ENCODE peak calls at places on chromosome 13, in nine cellular contexts. One of them, this sample, is unnamed.

GRCh38 chr13:28492527-28493367 is 2.2 kb downstream of the FLT1 start:
- DNase-seq in PC-3: no peak
- DNase-seq in transverse colon: no peak
- DNase-seq in kidney epithelial cell: no peak
- DNase-seq in breast epithelium: no peak
- DNase-seq in adrenal gland: no peak
- DNase-seq in tibial nerve: no peak
- DNase-seq in AG04450: no peak
- DNase-seq in right lobe of liver: no peak
- DNase-seq in this sample: no peak

GRCh38 chr13:29428310-29428991 is 167.0 kb downstream of the SLC7A1 start:
- DNase-seq in PC-3: no peak
- DNase-seq in kidney epithelial cell: no peak
- DNase-seq in right lobe of liver: no peak
- DNase-seq in tibial nerve: no peak
- DNase-seq in AG04450: no peak
- DNase-seq in transverse colon: no peak
- DNase-seq in adrenal gland: no peak
- DNase-seq in breast epithelium: no peak
- DNase-seq in this sample: peak; percentile 65

GRCh38 chr13:43141685-43142084 is 118.3 kb downstream of the DNAJC15 start:
- DNase-seq in AG04450: no peak
- DNase-seq in kidney epithelial cell: no peak
- DNase-seq in right lobe of liver: no peak
- DNase-seq in adrenal gland: no peak
- DNase-seq in transverse colon: no peak
- DNase-seq in tibial nerve: no peak
- DNase-seq in PC-3: no peak
- DNase-seq in breast epithelium: no peak
- DNase-seq in this sample: no peak

GRCh38 chr13:25384747-25385270 is 13.0 kb downstream of the ATP8A2 start:
- DNase-seq in breast epithelium: no peak
- DNase-seq in PC-3: no peak
- DNase-seq in AG04450: no peak
- DNase-seq in adrenal gland: no peak
- DNase-seq in tibial nerve: no peak
- DNase-seq in transverse colon: no peak
- DNase-seq in kidney epithelial cell: no peak
- DNase-seq in right lobe of liver: no peak
- DNase-seq in this sample: no peak

GRCh38 chr13:94454906-94455305 is 24.6 kb downstream of the DCT start:
- DNase-seq in kidney epithelial cell: no peak
- DNase-seq in transverse colon: no peak
- DNase-seq in breast epithelium: no peak
- DNase-seq in adrenal gland: no peak
- DNase-seq in AG04450: no peak
- DNase-seq in right lobe of liver: no peak
- DNase-seq in tibial nerve: no peak
- DNase-seq in PC-3: peak; percentile 20
- DNase-seq in this sample: no peak

GRCh38 chr13:54934121-54934520 is 1905.5 kb downstream of the OLFM4 start:
- DNase-seq in tibial nerve: no peak
- DNase-seq in PC-3: no peak
- DNase-seq in kidney epithelial cell: no peak
- DNase-seq in right lobe of liver: no peak
- DNase-seq in adrenal gland: no peak
- DNase-seq in breast epithelium: no peak
- DNase-seq in AG04450: no peak
- DNase-seq in transverse colon: no peak
- DNase-seq in this sample: no peak

GRCh38 chr13:53460776-53461175 is 432.2 kb downstream of the OLFM4 start:
- DNase-seq in PC-3: no peak
- DNase-seq in right lobe of liver: no peak
- DNase-seq in breast epithelium: no peak
- DNase-seq in adrenal gland: no peak
- DNase-seq in tibial nerve: no peak
- DNase-seq in kidney epithelial cell: no peak
- DNase-seq in AG04450: no peak
- DNase-seq in transverse colon: no peak
- DNase-seq in this sample: no peak

GRCh38 chr13:30718661-30719520 is 16.5 kb upstream of the ALOX5AP start:
- DNase-seq in tibial nerve: no peak
- DNase-seq in kidney epithelial cell: peak; percentile 75
- DNase-seq in AG04450: peak; percentile 74
- DNase-seq in PC-3: peak; percentile 91
- DNase-seq in transverse colon: no peak
- DNase-seq in adrenal gland: no peak
- DNase-seq in breast epithelium: no peak
- DNase-seq in right lobe of liver: no peak
- DNase-seq in this sample: no peak

GRCh38 chr13:34776984-34777913 is 164.8 kb upstream of the NBEA start:
- DNase-seq in breast epithelium: no peak
- DNase-seq in transverse colon: no peak
- DNase-seq in adrenal gland: no peak
- DNase-seq in tibial nerve: no peak
- DNase-seq in AG04450: no peak
- DNase-seq in PC-3: no peak
- DNase-seq in kidney epithelial cell: no peak
- DNase-seq in right lobe of liver: no peak
- DNase-seq in this sample: no peak

GRCh38 chr13:34776390-34776981 is 165.6 kb upstream of the NBEA start:
- DNase-seq in tibial nerve: no peak
- DNase-seq in PC-3: peak; percentile 59
- DNase-seq in right lobe of liver: no peak
- DNase-seq in kidney epithelial cell: no peak
- DNase-seq in AG04450: no peak
- DNase-seq in adrenal gland: no peak
- DNase-seq in transverse colon: no peak
- DNase-seq in breast epithelium: no peak
- DNase-seq in this sample: no peak

GRCh38 chr13:34777914-34778303 is 164.2 kb upstream of the NBEA start:
- DNase-seq in kidney epithelial cell: no peak
- DNase-seq in PC-3: no peak
- DNase-seq in right lobe of liver: no peak
- DNase-seq in AG04450: no peak
- DNase-seq in adrenal gland: no peak
- DNase-seq in transverse colon: no peak
- DNase-seq in breast epithelium: no peak
- DNase-seq in tibial nerve: no peak
- DNase-seq in this sample: no peak

DNA sequence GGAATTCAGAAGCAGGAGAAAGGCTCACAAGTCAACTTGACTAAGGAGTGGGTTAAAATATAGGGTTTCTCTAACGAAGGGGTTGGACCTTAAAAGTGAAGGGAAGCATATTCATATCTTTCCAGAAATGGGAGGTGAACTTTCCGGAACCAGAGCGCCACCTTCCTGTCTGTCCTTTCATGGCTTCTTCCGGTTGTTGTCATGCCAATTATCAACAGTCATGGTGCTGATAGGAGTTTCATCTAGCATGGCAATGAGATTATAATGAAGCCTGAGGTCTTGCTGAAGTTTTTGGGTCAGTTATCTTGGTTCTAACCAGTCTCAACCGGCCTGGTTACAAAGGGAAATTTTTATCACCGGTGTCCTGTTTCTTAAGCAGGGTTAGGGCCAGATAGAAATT is 162.9 kb upstream of the NBEA start:
- DNase-seq in PC-3: no peak
- DNase-seq in adrenal gland: no peak
- DNase-seq in tibial nerve: no peak
- DNase-seq in breast epithelium: no peak
- DNase-seq in AG04450: no peak
- DNase-seq in transverse colon: no peak
- DNase-seq in kidney epithelial cell: no peak
- DNase-seq in right lobe of liver: no peak
- DNase-seq in this sample: no peak
- TF ChIP-seq CTCF in PC-3: peak; percentile 39
- TF ChIP-seq CTCF in adrenal gland: peak; percentile 9
- TF ChIP-seq CTCF in tibial nerve: no peak
- TF ChIP-seq CTCF in breast epithelium: no peak
- TF ChIP-seq CTCF in AG04450: no peak
- TF ChIP-seq CTCF in transverse colon: no peak
- TF ChIP-seq CTCF in kidney epithelial cell: no peak
- TF ChIP-seq CTCF in right lobe of liver: no peak
- TF ChIP-seq CTCF in this sample: no peak

DNA sequence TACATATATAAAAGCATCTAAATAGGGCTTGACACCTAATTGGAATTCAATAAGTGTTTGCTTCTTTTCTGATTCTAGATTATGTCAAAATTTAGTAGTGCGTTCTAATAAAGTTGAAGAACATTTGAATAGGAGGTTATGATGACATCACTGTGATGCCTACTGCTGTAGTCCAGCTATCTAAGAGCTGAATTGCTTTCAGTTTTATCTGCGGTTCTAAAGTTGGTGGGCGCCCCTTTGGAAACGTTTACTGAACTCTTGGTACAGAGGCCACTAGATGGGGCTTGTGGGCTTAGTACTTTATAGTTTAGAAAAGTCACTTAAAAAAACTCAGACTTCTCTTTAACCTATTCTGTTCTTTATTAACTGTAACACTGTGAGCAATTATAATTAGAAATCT is 776.9 kb downstream of the GPC5 start:
- DNase-seq in transverse colon: no peak
- DNase-seq in breast epithelium: no peak
- DNase-seq in right lobe of liver: no peak
- DNase-seq in adrenal gland: no peak
- DNase-seq in AG04450: peak; percentile 34
- DNase-seq in tibial nerve: no peak
- DNase-seq in kidney epithelial cell: peak; percentile 26
- DNase-seq in PC-3: peak; percentile 43
- DNase-seq in this sample: no peak
- TF ChIP-seq CTCF in transverse colon: peak; percentile 26
- TF ChIP-seq CTCF in breast epithelium: no peak
- TF ChIP-seq CTCF in right lobe of liver: peak; percentile 16
- TF ChIP-seq CTCF in adrenal gland: no peak
- TF ChIP-seq CTCF in AG04450: peak; percentile 62
- TF ChIP-seq CTCF in tibial nerve: peak; percentile 13
- TF ChIP-seq CTCF in kidney epithelial cell: peak; percentile 69
- TF ChIP-seq CTCF in PC-3: peak; percentile 58
- TF ChIP-seq CTCF in this sample: no peak

GRCh38 chr13:26601669-26602068 is 44.2 kb downstream of the WASF3 start:
- DNase-seq in transverse colon: no peak
- DNase-seq in right lobe of liver: no peak
- DNase-seq in adrenal gland: no peak
- DNase-seq in PC-3: peak; percentile 52
- DNase-seq in AG04450: no peak
- DNase-seq in tibial nerve: no peak
- DNase-seq in kidney epithelial cell: no peak
- DNase-seq in breast epithelium: no peak
- DNase-seq in this sample: no peak

GRCh38 chr13:26600345-26600761 is 42.9 kb downstream of the WASF3 start:
- DNase-seq in adrenal gland: no peak
- DNase-seq in transverse colon: no peak
- DNase-seq in kidney epithelial cell: no peak
- DNase-seq in AG04450: no peak
- DNase-seq in tibial nerve: no peak
- DNase-seq in PC-3: no peak
- DNase-seq in breast epithelium: no peak
- DNase-seq in right lobe of liver: no peak
- DNase-seq in this sample: no peak

GRCh38 chr13:26602783-26603182 is 45.3 kb downstream of the WASF3 start:
- DNase-seq in right lobe of liver: no peak
- DNase-seq in kidney epithelial cell: no peak
- DNase-seq in transverse colon: no peak
- DNase-seq in tibial nerve: no peak
- DNase-seq in PC-3: no peak
- DNase-seq in breast epithelium: no peak
- DNase-seq in adrenal gland: no peak
- DNase-seq in AG04450: no peak
- DNase-seq in this sample: no peak

GRCh38 chr13:26604784-26605183 is 47.3 kb downstream of the WASF3 start:
- DNase-seq in tibial nerve: peak; percentile 64
- DNase-seq in adrenal gland: peak; percentile 68
- DNase-seq in AG04450: no peak
- DNase-seq in kidney epithelial cell: no peak
- DNase-seq in transverse colon: peak; percentile 15
- DNase-seq in breast epithelium: no peak
- DNase-seq in PC-3: no peak
- DNase-seq in right lobe of liver: no peak
- DNase-seq in this sample: peak; percentile 37

DNA sequence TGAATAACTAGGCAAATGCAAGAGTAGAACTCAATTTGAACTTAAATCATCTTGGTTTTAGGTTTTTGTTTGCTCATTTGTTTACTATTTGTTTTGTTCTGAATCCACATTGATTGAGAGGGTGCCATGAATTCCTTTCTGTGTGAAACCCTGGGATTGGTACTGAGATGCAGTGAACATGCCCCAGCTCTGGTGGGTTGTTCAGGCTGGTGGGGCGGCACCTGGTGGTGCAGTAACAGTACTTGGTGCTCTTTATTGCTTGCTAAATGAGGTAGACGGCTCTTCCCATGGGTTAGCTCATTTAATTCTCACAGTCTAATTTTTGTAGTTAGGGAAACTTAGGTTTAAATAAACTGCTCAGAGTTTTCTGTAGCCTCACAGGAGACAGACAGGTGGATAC is 48.4 kb downstream of the WASF3 start:
- DNase-seq in transverse colon: no peak
- DNase-seq in kidney epithelial cell: no peak
- DNase-seq in tibial nerve: no peak
- DNase-seq in breast epithelium: no peak
- DNase-seq in right lobe of liver: no peak
- DNase-seq in PC-3: peak; percentile 22
- DNase-seq in AG04450: no peak
- DNase-seq in adrenal gland: no peak
- DNase-seq in this sample: no peak
- TF ChIP-seq CTCF in transverse colon: no peak
- TF ChIP-seq CTCF in kidney epithelial cell: peak; percentile 6
- TF ChIP-seq CTCF in tibial nerve: no peak
- TF ChIP-seq CTCF in breast epithelium: no peak
- TF ChIP-seq CTCF in right lobe of liver: peak; percentile 29
- TF ChIP-seq CTCF in PC-3: peak; percentile 50
- TF ChIP-seq CTCF in AG04450: no peak
- TF ChIP-seq CTCF in adrenal gland: no peak
- TF ChIP-seq CTCF in this sample: no peak

GRCh38 chr13:49248433-49249002 is 793 bp downstream of the CDADC1 start:
- DNase-seq in breast epithelium: no peak
- DNase-seq in AG04450: no peak
- DNase-seq in transverse colon: no peak
- DNase-seq in tibial nerve: no peak
- DNase-seq in PC-3: peak; percentile 6
- DNase-seq in kidney epithelial cell: no peak
- DNase-seq in right lobe of liver: no peak
- DNase-seq in adrenal gland: no peak
- DNase-seq in this sample: peak; percentile 40

GRCh38 chr13:49246850-49247721 is 639 bp upstream of the CDADC1 start:
- DNase-seq in tibial nerve: no peak
- DNase-seq in kidney epithelial cell: no peak
- DNase-seq in adrenal gland: no peak
- DNase-seq in PC-3: no peak
- DNase-seq in right lobe of liver: no peak
- DNase-seq in AG04450: no peak
- DNase-seq in transverse colon: no peak
- DNase-seq in breast epithelium: no peak
- DNase-seq in this sample: no peak

GRCh38 chr13:49253310-49253709 is 5.6 kb downstream of the CDADC1 start:
- DNase-seq in adrenal gland: no peak
- DNase-seq in right lobe of liver: no peak
- DNase-seq in AG04450: no peak
- DNase-seq in PC-3: no peak
- DNase-seq in transverse colon: no peak
- DNase-seq in kidney epithelial cell: no peak
- DNase-seq in tibial nerve: no peak
- DNase-seq in breast epithelium: no peak
- DNase-seq in this sample: no peak

DNA sequence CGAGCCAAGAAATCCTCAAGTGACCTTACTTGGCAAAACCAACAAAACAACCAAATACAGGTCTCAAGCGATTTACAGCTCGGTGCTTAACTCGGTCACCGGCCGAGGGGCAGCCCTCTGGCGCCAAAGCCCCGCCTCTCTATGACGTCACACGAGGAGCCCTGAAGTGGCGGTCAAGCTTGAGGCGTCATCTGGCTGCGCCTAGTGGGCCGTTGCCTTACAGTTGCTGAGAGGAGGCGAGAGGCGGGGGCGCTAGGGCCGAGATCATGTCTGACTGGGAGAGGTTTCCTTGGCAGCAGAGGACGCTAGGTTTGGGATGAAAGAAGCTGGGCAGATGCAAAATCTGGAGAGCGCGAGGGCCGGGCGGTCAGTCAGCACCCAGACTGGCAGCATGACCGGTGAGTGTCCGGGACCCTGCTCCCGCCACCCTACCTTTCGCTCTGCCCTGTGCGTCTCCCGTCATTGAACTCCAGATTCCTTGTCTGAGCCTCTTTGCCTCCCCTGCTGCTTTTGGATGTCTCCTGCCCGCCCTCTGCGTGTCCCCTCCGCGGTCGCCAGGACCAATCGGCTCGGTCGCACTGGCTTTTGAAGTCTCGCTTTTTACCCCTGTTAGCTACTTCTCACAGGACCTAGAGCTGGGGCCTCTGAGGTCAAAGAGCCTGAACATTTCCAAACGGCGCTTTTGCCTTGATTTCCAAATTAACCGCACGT is at the start of gene CDADC1:
- DNase-seq in breast epithelium: peak; percentile 95
- DNase-seq in adrenal gland: peak; percentile 98
- DNase-seq in tibial nerve: peak; percentile 94
- DNase-seq in right lobe of liver: peak; percentile 99
- DNase-seq in kidney epithelial cell: peak; percentile 76
- DNase-seq in AG04450: peak; percentile 76
- DNase-seq in transverse colon: peak; percentile 98
- DNase-seq in PC-3: peak; percentile 93
- DNase-seq in this sample: peak; percentile 98
- TF ChIP-seq CTCF in breast epithelium: no peak
- TF ChIP-seq CTCF in adrenal gland: no peak
- TF ChIP-seq CTCF in tibial nerve: peak; percentile 34
- TF ChIP-seq CTCF in right lobe of liver: no peak
- TF ChIP-seq CTCF in kidney epithelial cell: no peak
- TF ChIP-seq CTCF in AG04450: no peak
- TF ChIP-seq CTCF in transverse colon: no peak
- TF ChIP-seq CTCF in PC-3: no peak
- TF ChIP-seq CTCF in this sample: no peak

This sample was measured in upper lobe of left lung.